ENCODE peak calls at places on chromosomes 13 and 19, in nine cellular contexts. One of them, this sample, is unnamed.
A peak's percentile ranks its signal among the peaks of the same experiment; 100 is the strongest.

GRCh38 chr19:19817357-19817756 is 4.2 kb downstream of the ZNF506 start:
- DNase-seq in kidney epithelial cell: no peak
- DNase-seq in cardiac fibroblast: no peak
- DNase-seq in fibroblast of lung: no peak
- DNase-seq in stimulated activated CD8-positive, alpha-beta memory T cell treated with anti-CD3 and anti-CD28 coated beads, Interleukin-4, amount 100 ng/mL, for 48 hours: peak; percentile 60
- DNase-seq in activated T-cell treated with anti-CD3 and anti-CD28 coated beads, Interleukin-2, amount 50 U/mL, for 72 hours: peak; percentile 85
- DNase-seq in osteocyte: no peak
- DNase-seq in GM20000: no peak
- DNase-seq in substantia nigra: no peak
- DNase-seq in this sample: no peak

GRCh38 chr19:49224856-49225255 is 67.3 kb downstream of the TRPM4 start:
- DNase-seq in kidney epithelial cell: no peak
- DNase-seq in cardiac fibroblast: peak; percentile 74
- DNase-seq in fibroblast of lung: peak; percentile 43
- DNase-seq in stimulated activated CD8-positive, alpha-beta memory T cell treated with anti-CD3 and anti-CD28 coated beads, Interleukin-4, amount 100 ng/mL, for 48 hours: peak; percentile 56
- DNase-seq in activated T-cell treated with anti-CD3 and anti-CD28 coated beads, Interleukin-2, amount 50 U/mL, for 72 hours: peak; percentile 19
- DNase-seq in osteocyte: no peak
- DNase-seq in GM20000: no peak
- DNase-seq in substantia nigra: no peak
- DNase-seq in this sample: peak; percentile 65

GRCh38 chr19:2981898-2982297 is 4.5 kb downstream of the TLE6 start:
- DNase-seq in kidney epithelial cell: no peak
- DNase-seq in cardiac fibroblast: no peak
- DNase-seq in fibroblast of lung: no peak
- DNase-seq in stimulated activated CD8-positive, alpha-beta memory T cell treated with anti-CD3 and anti-CD28 coated beads, Interleukin-4, amount 100 ng/mL, for 48 hours: no peak
- DNase-seq in activated T-cell treated with anti-CD3 and anti-CD28 coated beads, Interleukin-2, amount 50 U/mL, for 72 hours: no peak
- DNase-seq in osteocyte: no peak
- DNase-seq in GM20000: no peak
- DNase-seq in substantia nigra: no peak
- DNase-seq in this sample: no peak

GRCh38 chr13:50713849-50714248 is 129.6 kb downstream of the DLEU7 start:
- DNase-seq in kidney epithelial cell: peak; percentile 63
- DNase-seq in cardiac fibroblast: peak; percentile 89
- DNase-seq in fibroblast of lung: peak; percentile 98
- DNase-seq in stimulated activated CD8-positive, alpha-beta memory T cell treated with anti-CD3 and anti-CD28 coated beads, Interleukin-4, amount 100 ng/mL, for 48 hours: peak; percentile 28
- DNase-seq in activated T-cell treated with anti-CD3 and anti-CD28 coated beads, Interleukin-2, amount 50 U/mL, for 72 hours: peak; percentile 12
- DNase-seq in osteocyte: no peak
- DNase-seq in GM20000: peak; percentile 30
- DNase-seq in substantia nigra: no peak
- DNase-seq in this sample: no peak

GRCh38 chr13:52925775-52926285 is 77.4 kb upstream of the PCDH8 start:
- DNase-seq in kidney epithelial cell: no peak
- DNase-seq in cardiac fibroblast: no peak
- DNase-seq in fibroblast of lung: no peak
- DNase-seq in stimulated activated CD8-positive, alpha-beta memory T cell treated with anti-CD3 and anti-CD28 coated beads, Interleukin-4, amount 100 ng/mL, for 48 hours: no peak
- DNase-seq in activated T-cell treated with anti-CD3 and anti-CD28 coated beads, Interleukin-2, amount 50 U/mL, for 72 hours: no peak
- DNase-seq in osteocyte: no peak
- DNase-seq in GM20000: no peak
- DNase-seq in substantia nigra: no peak
- DNase-seq in this sample: no peak

GRCh38 chr19:55635334-55635717 is 5.5 kb upstream of the ZNF580 start:
- DNase-seq in kidney epithelial cell: no peak
- DNase-seq in cardiac fibroblast: no peak
- DNase-seq in fibroblast of lung: no peak
- DNase-seq in stimulated activated CD8-positive, alpha-beta memory T cell treated with anti-CD3 and anti-CD28 coated beads, Interleukin-4, amount 100 ng/mL, for 48 hours: no peak
- DNase-seq in activated T-cell treated with anti-CD3 and anti-CD28 coated beads, Interleukin-2, amount 50 U/mL, for 72 hours: peak; percentile 21
- DNase-seq in osteocyte: no peak
- DNase-seq in GM20000: no peak
- DNase-seq in substantia nigra: no peak
- DNase-seq in this sample: peak; percentile 48

GRCh38 chr19:11091343-11092153 is 2.3 kb downstream of the LDLR start:
- DNase-seq in kidney epithelial cell: peak; percentile 83
- DNase-seq in cardiac fibroblast: peak; percentile 94
- DNase-seq in fibroblast of lung: peak; percentile 99
- DNase-seq in stimulated activated CD8-positive, alpha-beta memory T cell treated with anti-CD3 and anti-CD28 coated beads, Interleukin-4, amount 100 ng/mL, for 48 hours: peak; percentile 61
- DNase-seq in activated T-cell treated with anti-CD3 and anti-CD28 coated beads, Interleukin-2, amount 50 U/mL, for 72 hours: peak; percentile 56
- DNase-seq in osteocyte: no peak
- DNase-seq in GM20000: no peak
- DNase-seq in substantia nigra: no peak
- DNase-seq in this sample: peak; percentile 72

GRCh38 chr13:113813749-113814434 is 50.0 kb downstream of the GAS6 start:
- DNase-seq in kidney epithelial cell: no peak
- DNase-seq in cardiac fibroblast: no peak
- DNase-seq in fibroblast of lung: peak; percentile 34
- DNase-seq in stimulated activated CD8-positive, alpha-beta memory T cell treated with anti-CD3 and anti-CD28 coated beads, Interleukin-4, amount 100 ng/mL, for 48 hours: no peak
- DNase-seq in activated T-cell treated with anti-CD3 and anti-CD28 coated beads, Interleukin-2, amount 50 U/mL, for 72 hours: no peak
- DNase-seq in osteocyte: no peak
- DNase-seq in GM20000: no peak
- DNase-seq in substantia nigra: no peak
- DNase-seq in this sample: no peak

GRCh38 chr19:50199254-50199545 is 4.2 kb upstream of the MYH14 start:
- DNase-seq in kidney epithelial cell: no peak
- DNase-seq in cardiac fibroblast: no peak
- DNase-seq in fibroblast of lung: no peak
- DNase-seq in stimulated activated CD8-positive, alpha-beta memory T cell treated with anti-CD3 and anti-CD28 coated beads, Interleukin-4, amount 100 ng/mL, for 48 hours: no peak
- DNase-seq in activated T-cell treated with anti-CD3 and anti-CD28 coated beads, Interleukin-2, amount 50 U/mL, for 72 hours: no peak
- DNase-seq in osteocyte: no peak
- DNase-seq in GM20000: no peak
- DNase-seq in substantia nigra: no peak
- DNase-seq in this sample: no peak

GRCh38 chr19:33370783-33371182 is 2.7 kb upstream of the CEBPG start:
- DNase-seq in kidney epithelial cell: no peak
- DNase-seq in cardiac fibroblast: no peak
- DNase-seq in fibroblast of lung: no peak
- DNase-seq in stimulated activated CD8-positive, alpha-beta memory T cell treated with anti-CD3 and anti-CD28 coated beads, Interleukin-4, amount 100 ng/mL, for 48 hours: no peak
- DNase-seq in activated T-cell treated with anti-CD3 and anti-CD28 coated beads, Interleukin-2, amount 50 U/mL, for 72 hours: no peak
- DNase-seq in osteocyte: no peak
- DNase-seq in GM20000: no peak
- DNase-seq in substantia nigra: no peak
- DNase-seq in this sample: no peak

GRCh38 chr13:30908416-30908980 is 2.4 kb downstream of the MEDAG start:
- DNase-seq in kidney epithelial cell: no peak
- DNase-seq in cardiac fibroblast: peak; percentile 48
- DNase-seq in fibroblast of lung: peak; percentile 82
- DNase-seq in stimulated activated CD8-positive, alpha-beta memory T cell treated with anti-CD3 and anti-CD28 coated beads, Interleukin-4, amount 100 ng/mL, for 48 hours: no peak
- DNase-seq in activated T-cell treated with anti-CD3 and anti-CD28 coated beads, Interleukin-2, amount 50 U/mL, for 72 hours: no peak
- DNase-seq in osteocyte: no peak
- DNase-seq in GM20000: no peak
- DNase-seq in substantia nigra: no peak
- DNase-seq in this sample: no peak

GRCh38 chr13:109180905-109181425 is 551.6 kb downstream of the MYO16 start:
- DNase-seq in kidney epithelial cell: peak; percentile 80
- DNase-seq in cardiac fibroblast: peak; percentile 85
- DNase-seq in fibroblast of lung: peak; percentile 95
- DNase-seq in stimulated activated CD8-positive, alpha-beta memory T cell treated with anti-CD3 and anti-CD28 coated beads, Interleukin-4, amount 100 ng/mL, for 48 hours: no peak
- DNase-seq in activated T-cell treated with anti-CD3 and anti-CD28 coated beads, Interleukin-2, amount 50 U/mL, for 72 hours: no peak
- DNase-seq in osteocyte: no peak
- DNase-seq in GM20000: no peak
- DNase-seq in substantia nigra: no peak
- DNase-seq in this sample: no peak

This sample was measured in mucosa of descending colon.